ENCODE peak calls at places on chromosomes 6 and 20, in ten cellular contexts. One of them, this sample, is unnamed.

GRCh38 chr6:88750936-88751335 is 212.5 kb downstream of the RNGTT start:
- DNase-seq in GM23338: no peak
- DNase-seq in choroid plexus epithelial cell: no peak
- DNase-seq in EL: no peak
- DNase-seq in NAMALWA: no peak
- DNase-seq in psoas muscle: no peak
- DNase-seq in NCI-H226: no peak
- DNase-seq in NCI-H1105: no peak
- DNase-seq in naive B cell: no peak
- DNase-seq in HCEC 1CT: no peak
- DNase-seq in this sample: no peak

GRCh38 chr6:117494283-117494682 is 11.8 kb downstream of the DCBLD1 start:
- DNase-seq in GM23338: no peak
- DNase-seq in choroid plexus epithelial cell: peak; percentile 62
- DNase-seq in EL: no peak
- DNase-seq in NAMALWA: no peak
- DNase-seq in psoas muscle: no peak
- DNase-seq in NCI-H226: no peak
- DNase-seq in NCI-H1105: no peak
- DNase-seq in naive B cell: no peak
- DNase-seq in HCEC 1CT: no peak
- DNase-seq in this sample: no peak

GRCh38 chr20:50320910-50321796 is 130.5 kb downstream of the CEBPB start:
- DNase-seq in GM23338: peak; percentile 91
- DNase-seq in choroid plexus epithelial cell: peak; percentile 96
- DNase-seq in EL: peak; percentile 96
- DNase-seq in NAMALWA: no peak
- DNase-seq in psoas muscle: peak; percentile 91
- DNase-seq in NCI-H226: peak; percentile 100
- DNase-seq in NCI-H1105: no peak
- DNase-seq in naive B cell: no peak
- DNase-seq in HCEC 1CT: peak; percentile 84
- DNase-seq in this sample: no peak

GRCh38 chr6:153210083-153210482 is 79.0 kb upstream of the RGS17 start:
- DNase-seq in GM23338: no peak
- DNase-seq in choroid plexus epithelial cell: peak; percentile 79
- DNase-seq in EL: peak; percentile 9
- DNase-seq in NAMALWA: no peak
- DNase-seq in psoas muscle: no peak
- DNase-seq in NCI-H226: no peak
- DNase-seq in NCI-H1105: no peak
- DNase-seq in naive B cell: no peak
- DNase-seq in HCEC 1CT: peak; percentile 63
- DNase-seq in this sample: no peak

GRCh38 chr6:11236915-11237314 is 4.4 kb upstream of the NEDD9 start:
- DNase-seq in GM23338: no peak
- DNase-seq in choroid plexus epithelial cell: no peak
- DNase-seq in EL: no peak
- DNase-seq in NAMALWA: no peak
- DNase-seq in psoas muscle: no peak
- DNase-seq in NCI-H226: no peak
- DNase-seq in NCI-H1105: no peak
- DNase-seq in naive B cell: no peak
- DNase-seq in HCEC 1CT: no peak
- DNase-seq in this sample: no peak

GRCh38 chr6:33957391-33958207 is 153.8 kb upstream of the MLN start:
- DNase-seq in GM23338: no peak
- DNase-seq in choroid plexus epithelial cell: no peak
- DNase-seq in EL: no peak
- DNase-seq in NAMALWA: no peak
- DNase-seq in psoas muscle: no peak
- DNase-seq in NCI-H226: no peak
- DNase-seq in NCI-H1105: no peak
- DNase-seq in naive B cell: no peak
- DNase-seq in HCEC 1CT: no peak
- DNase-seq in this sample: no peak

GRCh38 chr6:35415065-35415880 is 36.9 kb upstream of the FANCE start:
- DNase-seq in GM23338: peak; percentile 81
- DNase-seq in choroid plexus epithelial cell: peak; percentile 96
- DNase-seq in EL: peak; percentile 81
- DNase-seq in NAMALWA: peak; percentile 68
- DNase-seq in psoas muscle: peak; percentile 56
- DNase-seq in NCI-H226: peak; percentile 67
- DNase-seq in NCI-H1105: peak; percentile 75
- DNase-seq in naive B cell: no peak
- DNase-seq in HCEC 1CT: peak; percentile 85
- DNase-seq in this sample: no peak

GRCh38 chr6:5471637-5472430 is 210.5 kb downstream of the FARS2 start:
- DNase-seq in GM23338: peak; percentile 82
- DNase-seq in choroid plexus epithelial cell: no peak
- DNase-seq in EL: no peak
- DNase-seq in NAMALWA: peak; percentile 6
- DNase-seq in psoas muscle: no peak
- DNase-seq in NCI-H226: no peak
- DNase-seq in NCI-H1105: peak; percentile 51
- DNase-seq in naive B cell: no peak
- DNase-seq in HCEC 1CT: no peak
- DNase-seq in this sample: no peak

GRCh38 chr20:34871320-34871926 is 1.2 kb downstream of the GGT7 start:
- DNase-seq in GM23338: peak; percentile 6
- DNase-seq in choroid plexus epithelial cell: no peak
- DNase-seq in EL: no peak
- DNase-seq in NAMALWA: no peak
- DNase-seq in psoas muscle: no peak
- DNase-seq in NCI-H226: no peak
- DNase-seq in NCI-H1105: no peak
- DNase-seq in naive B cell: no peak
- DNase-seq in HCEC 1CT: no peak
- DNase-seq in this sample: no peak

GRCh38 chr6:111957623-111958315 is 84.5 kb upstream of the FYN start:
- DNase-seq in GM23338: peak; percentile 75
- DNase-seq in choroid plexus epithelial cell: no peak
- DNase-seq in EL: peak; percentile 17
- DNase-seq in NAMALWA: no peak
- DNase-seq in psoas muscle: no peak
- DNase-seq in NCI-H226: no peak
- DNase-seq in NCI-H1105: no peak
- DNase-seq in naive B cell: no peak
- DNase-seq in HCEC 1CT: no peak
- DNase-seq in this sample: no peak

GRCh38 chr6:51930602-51931001 is 156.8 kb downstream of the PKHD1 start:
- DNase-seq in GM23338: no peak
- DNase-seq in choroid plexus epithelial cell: no peak
- DNase-seq in EL: no peak
- DNase-seq in NAMALWA: no peak
- DNase-seq in psoas muscle: no peak
- DNase-seq in NCI-H226: no peak
- DNase-seq in NCI-H1105: no peak
- DNase-seq in naive B cell: no peak
- DNase-seq in HCEC 1CT: no peak
- DNase-seq in this sample: no peak

GRCh38 chr20:17856837-17857605 is 111.6 kb downstream of the SNX5 start:
- DNase-seq in GM23338: no peak
- DNase-seq in choroid plexus epithelial cell: no peak
- DNase-seq in EL: no peak
- DNase-seq in NAMALWA: no peak
- DNase-seq in psoas muscle: no peak
- DNase-seq in NCI-H226: no peak
- DNase-seq in NCI-H1105: no peak
- DNase-seq in naive B cell: no peak
- DNase-seq in HCEC 1CT: no peak
- DNase-seq in this sample: no peak

This sample was measured in germinal center.